ENCODE peak calls at places on chromosomes 3 and 15, in four cellular contexts. One of them, this sample, is unnamed.
A peak's percentile ranks its signal among the peaks of the same experiment; 100 is the strongest.

GRCh38 chr15:58916962-58917361 is 16.5 kb downstream of the SLTM start:
- DNase-seq in GM12891: no peak
- DNase-seq in K562: no peak
- DNase-seq in GM12878: no peak
- DNase-seq in this sample: no peak

GRCh38 chr3:195896361-195897080 is 11.8 kb downstream of the TNK2 start:
- DNase-seq in GM12891: no peak
- DNase-seq in GM12878: no peak
- DNase-seq in K562: peak; percentile 43
- DNase-seq in this sample: no peak

GRCh38 chr3:42451546-42452230 is 41.3 kb upstream of the LYZL4 start:
- DNase-seq in GM12878: no peak
- DNase-seq in K562: no peak
- DNase-seq in GM12891: no peak
- DNase-seq in this sample: no peak

GRCh38 chr15:69797051-69797595 is 300.6 kb downstream of the TLE3 start:
- DNase-seq in GM12891: no peak
- DNase-seq in GM12878: no peak
- DNase-seq in K562: no peak
- DNase-seq in this sample: no peak

GRCh38 chr3:195129644-195130492 is 141.1 kb downstream of the XXYLT1 start:
- DNase-seq in K562: no peak
- DNase-seq in GM12878: peak; percentile 99
- DNase-seq in GM12891: no peak
- DNase-seq in this sample: no peak

GRCh38 chr3:139554628-139555027 is 15.1 kb upstream of the RBP1 start:
- DNase-seq in K562: no peak
- DNase-seq in GM12878: no peak
- DNase-seq in GM12891: no peak
- DNase-seq in this sample: no peak

GRCh38 chr3:53823956-53824320 is 22.3 kb downstream of the CHDH start:
- DNase-seq in K562: no peak
- DNase-seq in GM12891: no peak
- DNase-seq in GM12878: no peak
- DNase-seq in this sample: no peak

GRCh38 chr3:179149239-179149887 is 1.2 kb downstream of the PIK3CA start:
- DNase-seq in K562: no peak
- DNase-seq in GM12891: no peak
- DNase-seq in GM12878: peak; percentile 53
- DNase-seq in this sample: peak; percentile 47

GRCh38 chr3:108131105-108131794 is 40.4 kb upstream of the CD47 start:
- DNase-seq in GM12891: no peak
- DNase-seq in K562: no peak
- DNase-seq in GM12878: no peak
- DNase-seq in this sample: no peak

GRCh38 chr3:66499881-66500574 is 794 bp downstream of the LRIG1 start:
- DNase-seq in K562: peak; percentile 3
- DNase-seq in GM12891: peak; percentile 31
- DNase-seq in GM12878: no peak
- DNase-seq in this sample: no peak

GRCh38 chr3:111035896-111036295 is 35.7 kb upstream of the NECTIN3 start:
- DNase-seq in K562: no peak
- DNase-seq in GM12878: no peak
- DNase-seq in GM12891: no peak
- DNase-seq in this sample: no peak

GRCh38 chr3:158912188-158912587 is 110.3 kb downstream of the MFSD1 start:
- DNase-seq in GM12891: no peak
- DNase-seq in GM12878: no peak
- DNase-seq in K562: no peak
- DNase-seq in this sample: no peak

GRCh38 chr3:32045091-32045964 is 61.1 kb upstream of the GPD1L start:
- DNase-seq in GM12891: no peak
- DNase-seq in K562: peak; percentile 8
- DNase-seq in GM12878: no peak
- DNase-seq in this sample: no peak

GRCh38 chr3:134375542-134376384 is 1.5 kb upstream of the AMOTL2 start:
- DNase-seq in GM12878: no peak
- DNase-seq in GM12891: no peak
- DNase-seq in K562: no peak
- DNase-seq in this sample: no peak

GRCh38 chr3:105177558-105177957 is 189.2 kb upstream of the ALCAM start:
- DNase-seq in GM12891: no peak
- DNase-seq in GM12878: no peak
- DNase-seq in K562: no peak
- DNase-seq in this sample: no peak

DNA sequence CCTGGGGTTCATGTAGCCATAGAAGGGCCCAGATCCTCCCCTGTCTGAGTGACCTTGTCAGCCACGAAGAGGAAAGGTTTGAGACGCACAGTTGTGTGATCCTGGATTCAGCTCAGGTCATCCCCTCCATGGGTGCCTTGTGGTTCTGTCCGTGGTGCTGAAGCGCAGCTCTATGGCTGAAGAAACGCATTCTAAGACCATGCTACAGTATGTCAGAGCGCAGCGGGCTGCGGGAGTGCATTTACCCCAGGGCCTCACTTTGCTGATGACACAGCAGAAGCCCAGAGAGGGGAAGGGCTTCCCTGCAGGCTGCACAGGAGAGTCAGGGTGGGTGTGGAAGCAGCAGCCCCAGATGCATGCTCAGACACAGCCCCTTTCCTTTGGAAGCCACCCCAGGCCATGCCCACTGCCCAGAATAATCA is 68.8 kb upstream of the IQSEC1 start:
- DNase-seq in GM12878: no peak
- DNase-seq in K562: peak; percentile 67
- DNase-seq in GM12891: no peak
- DNase-seq in this sample: no peak
- TF ChIP-seq SPI1 in GM12878: no peak
- TF ChIP-seq SPI1 in K562: no peak
- TF ChIP-seq SPI1 in GM12891: no peak
- TF ChIP-seq SPI1 in this sample: no peak

DNA sequence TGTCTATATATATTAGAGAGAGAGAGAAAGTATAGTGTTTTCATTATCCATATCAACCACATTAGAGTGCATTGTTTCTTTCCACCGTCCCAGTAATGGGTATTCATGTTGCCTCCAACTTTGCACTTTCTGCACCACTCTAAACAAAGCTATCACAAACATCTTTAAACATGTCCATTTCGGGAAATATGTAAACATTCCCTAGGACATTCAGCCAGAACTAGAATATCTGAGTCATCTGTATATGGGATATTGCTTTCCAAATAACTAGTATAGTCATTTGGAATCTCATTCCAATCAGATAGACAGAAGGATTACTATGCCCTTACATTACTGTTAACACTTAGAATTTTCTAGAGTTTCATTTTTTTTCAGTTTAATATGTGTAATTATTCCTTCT is 914.9 kb upstream of the EPHA6 start:
- DNase-seq in GM12891: no peak
- DNase-seq in GM12878: no peak
- DNase-seq in K562: no peak
- DNase-seq in this sample: no peak
- TF ChIP-seq SPI1 in GM12891: no peak
- TF ChIP-seq SPI1 in GM12878: no peak
- TF ChIP-seq SPI1 in K562: no peak
- TF ChIP-seq SPI1 in this sample: no peak

GRCh38 chr3:188019761-188020160 is 134.2 kb upstream of the LPP start:
- DNase-seq in GM12891: no peak
- DNase-seq in GM12878: no peak
- DNase-seq in K562: no peak
- DNase-seq in this sample: no peak

GRCh38 chr3:188025555-188025954 is 128.4 kb upstream of the LPP start:
- DNase-seq in K562: no peak
- DNase-seq in GM12891: no peak
- DNase-seq in GM12878: no peak
- DNase-seq in this sample: no peak

GRCh38 chr3:188021041-188021440 is 132.9 kb upstream of the LPP start:
- DNase-seq in GM12891: no peak
- DNase-seq in GM12878: no peak
- DNase-seq in K562: no peak
- DNase-seq in this sample: no peak

GRCh38 chr3:188026191-188026968 is 127.6 kb upstream of the LPP start:
- DNase-seq in GM12891: no peak
- DNase-seq in K562: no peak
- DNase-seq in GM12878: no peak
- DNase-seq in this sample: no peak

DNA sequence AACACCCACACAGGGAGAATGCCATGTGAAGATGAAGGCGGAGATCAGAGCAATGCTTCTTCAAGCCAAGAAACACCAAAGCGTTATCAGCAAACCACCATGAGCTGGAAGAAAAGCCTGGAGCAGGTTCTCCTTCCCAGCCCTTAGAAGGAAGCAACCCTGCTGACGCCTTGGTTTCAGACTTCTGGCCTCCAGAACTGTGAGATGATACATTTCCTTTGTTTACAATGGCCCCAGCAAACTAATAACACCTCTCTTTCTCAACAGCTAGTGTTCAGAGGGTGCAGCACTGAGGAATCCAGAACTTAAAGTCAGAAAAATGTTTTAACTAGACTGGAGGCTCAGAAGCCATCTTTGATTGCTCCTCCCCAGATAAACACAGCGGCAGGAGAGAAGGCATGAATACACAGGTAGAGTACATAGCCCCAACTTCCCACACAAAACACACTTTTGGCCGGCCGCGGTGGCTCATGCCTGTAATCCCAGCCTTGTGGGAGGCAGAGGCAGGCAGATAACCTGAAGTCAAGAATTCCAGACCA is 132.4 kb upstream of the LPP start:
- DNase-seq in GM12891: no peak
- DNase-seq in GM12878: no peak
- DNase-seq in K562: no peak
- DNase-seq in this sample: no peak
- TF ChIP-seq SPI1 in GM12891: no peak
- TF ChIP-seq SPI1 in GM12878: no peak
- TF ChIP-seq SPI1 in K562: no peak
- TF ChIP-seq SPI1 in this sample: no peak

GRCh38 chr3:142275856-142276255 is 50.5 kb upstream of the GK5 start:
- DNase-seq in GM12878: no peak
- DNase-seq in K562: no peak
- DNase-seq in GM12891: no peak
- DNase-seq in this sample: peak; percentile 43
- TF ChIP-seq SPI1 in GM12878: no peak
- TF ChIP-seq SPI1 in K562: no peak
- TF ChIP-seq SPI1 in GM12891: no peak
- TF ChIP-seq SPI1 in this sample: peak; percentile 42

GRCh38 chr3:23815879-23816278 is 10.1 kb downstream of the UBE2E1 start:
- DNase-seq in K562: no peak
- DNase-seq in GM12878: no peak
- DNase-seq in GM12891: no peak
- DNase-seq in this sample: no peak
- TF ChIP-seq SPI1 in K562: no peak
- TF ChIP-seq SPI1 in GM12878: no peak
- TF ChIP-seq SPI1 in GM12891: no peak
- TF ChIP-seq SPI1 in this sample: no peak

DNA sequence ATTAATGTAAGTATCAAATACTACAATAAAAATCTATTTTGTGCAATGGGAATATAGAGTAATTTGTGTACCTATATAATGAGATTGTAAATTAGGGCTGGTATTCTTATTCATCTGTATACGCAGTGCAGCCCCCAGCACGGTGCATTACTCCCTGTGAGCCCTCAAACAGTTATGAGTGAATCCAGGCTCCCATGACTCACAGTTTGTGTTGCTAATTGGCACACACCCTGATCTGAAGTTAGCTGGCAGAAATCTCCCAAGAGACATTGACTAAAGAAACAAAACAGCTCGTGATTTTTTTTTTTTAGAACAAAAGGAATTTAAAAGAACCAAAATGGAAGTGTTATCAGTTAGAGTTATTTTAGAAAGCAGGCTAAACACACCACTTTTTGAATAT is 15.7 kb downstream of the GK5 start:
- DNase-seq in GM12891: no peak
- DNase-seq in K562: no peak
- DNase-seq in GM12878: no peak
- DNase-seq in this sample: no peak
- TF ChIP-seq SPI1 in GM12891: no peak
- TF ChIP-seq SPI1 in K562: no peak
- TF ChIP-seq SPI1 in GM12878: no peak
- TF ChIP-seq SPI1 in this sample: no peak

GRCh38 chr3:114506622-114507300 is 212.9 kb downstream of the TIGIT start:
- DNase-seq in GM12878: no peak
- DNase-seq in GM12891: no peak
- DNase-seq in K562: no peak
- DNase-seq in this sample: no peak
- TF ChIP-seq SPI1 in GM12878: no peak
- TF ChIP-seq SPI1 in GM12891: no peak
- TF ChIP-seq SPI1 in K562: no peak
- TF ChIP-seq SPI1 in this sample: no peak

DNA sequence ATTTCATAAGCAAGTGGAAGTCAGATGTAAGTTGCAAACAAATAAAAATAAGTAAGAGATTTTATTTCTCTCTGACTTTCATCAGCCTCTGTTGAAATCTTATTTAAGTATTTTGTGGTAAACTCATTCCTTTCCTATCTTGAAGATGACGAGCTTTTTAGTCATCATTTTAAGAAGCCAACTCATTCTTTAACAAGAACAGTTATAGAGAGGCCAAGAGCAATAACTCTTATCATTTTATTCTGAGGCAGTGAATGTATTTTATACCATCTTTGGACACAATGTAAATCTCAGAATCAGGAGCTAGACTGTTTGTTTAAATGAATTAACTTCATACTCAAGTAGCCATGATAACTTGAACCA is 147.5 kb upstream of the MBNL1 start:
- DNase-seq in K562: no peak
- DNase-seq in GM12891: no peak
- DNase-seq in GM12878: no peak
- DNase-seq in this sample: no peak
- TF ChIP-seq SPI1 in K562: no peak
- TF ChIP-seq SPI1 in GM12891: no peak
- TF ChIP-seq SPI1 in GM12878: no peak
- TF ChIP-seq SPI1 in this sample: no peak

This sample was measured in HL-60.